ENCODE peak calls at places on chromosomes 5 and 9, in five cellular contexts. R is GM03348; P is tibial artery; Q is activated T-helper 1 cell treated with anti-CD3 and anti-CD28 coated beads, Interleukin-2, amount 50 U/mL, for 16 hours; Y is psoas muscle. T is an unnamed sample.

GRCh38 chr5:122907238-122907637 is 61.8 kb downstream of the SNX24 start:
- DNase-seq in R (peak), P (no peak), Q (no peak), Y (no peak), T (no peak)

GRCh38 chr5:74376187-74376586 is 264.3 kb downstream of the ENC1 start:
- DNase-seq in R (no peak), P (no peak), Q (no peak), Y (no peak), T (no peak)

GRCh38 chr5:113202904-113203716 is 226.5 kb downstream of the DCP2 start:
- DNase-seq in R (no peak), P (no peak), Q (no peak), Y (peak), T (no peak)

GRCh38 chr5:20157089-20157488 is 169.1 kb upstream of the CDH18 start:
- DNase-seq in R (no peak), P (no peak), Q (no peak), Y (no peak), T (no peak)

GRCh38 chr5:96067902-96068614 is 106.4 kb upstream of the ELL2 start:
- DNase-seq in R (peak), P (no peak), Q (no peak), Y (no peak), T (no peak)

GRCh38 chr9:70352802-70353201 is 61.7 kb downstream of the KLF9 start:
- DNase-seq in R (peak), P (no peak), Q (no peak), Y (no peak), T (no peak)

GRCh38 chr9:88593537-88594185 is 58.7 kb downstream of the NXNL2 start:
- DNase-seq in R (peak), P (no peak), Q (no peak), Y (no peak), T (peak)

GRCh38 chr5:120684749-120685415 is 220.8 kb downstream of the PRR16 start:
- DNase-seq in R (peak), P (no peak), Q (no peak), Y (no peak), T (no peak)

T was measured in ovary.